ENCODE peak calls at places on chromosomes 1 and 21, in eight cellular contexts. W, P, B, L, Q, I, R and J are unnamed samples.

GRCh38 chr1:119136401-119136800 is 4.1 kb downstream of the WARS2 start:
- DNase-seq in W (no peak), P (no peak), B (no peak), L (no peak), Q (no peak), I (no peak), R (no peak), J (no peak)

GRCh38 chr1:58754683-58755467 is 29.0 kb downstream of the JUN start:
- DNase-seq in W (no peak), P (no peak), B (no peak), L (no peak), Q (no peak), I (peak; percentile 29), R (peak; percentile 65), J (no peak)

GRCh38 chr1:192474080-192474683 is 101.4 kb upstream of the RGS1 start:
- DNase-seq in W (peak; percentile 42), P (peak; percentile 58), B (peak; percentile 19), L (peak; percentile 30), Q (peak; percentile 57), I (no peak), R (peak; percentile 23), J (peak; percentile 84)

GRCh38 chr1:70675737-70676156 is 264.7 kb downstream of the CTH start:
- DNase-seq in W (no peak), P (no peak), B (peak; percentile 35), L (no peak), Q (peak; percentile 58), I (no peak), R (no peak), J (peak; percentile 59)

GRCh38 chr1:81221564-81221963 is 579.2 kb upstream of the ADGRL2 start:
- DNase-seq in W (no peak), P (no peak), B (no peak), L (no peak), Q (no peak), I (no peak), R (no peak), J (no peak)

GRCh38 chr1:32907435-32907834 is 6.2 kb upstream of the TMEM54 start:
- DNase-seq in W (no peak), P (no peak), B (no peak), L (no peak), Q (no peak), I (no peak), R (no peak), J (no peak)

GRCh38 chr21:27570306-27570868 is 603.5 kb upstream of the ADAMTS5 start:
- DNase-seq in W (no peak), P (no peak), B (no peak), L (no peak), Q (no peak), I (no peak), R (no peak), J (no peak)

GRCh38 chr1:165484532-165484931 is 39.6 kb upstream of the RXRG start:
- DNase-seq in W (no peak), P (no peak), B (no peak), L (no peak), Q (no peak), I (no peak), R (no peak), J (no peak)

GRCh38 chr1:159831696-159832225 is 5.1 kb downstream of the SLAMF8 start:
- DNase-seq in W (no peak), P (no peak), B (no peak), L (no peak), Q (peak; percentile 32), I (no peak), R (no peak), J (no peak)

GRCh38 chr1:231866392-231867331 is 240.1 kb downstream of the DISC1 start:
- DNase-seq in W (peak; percentile 57), P (peak; percentile 69), B (peak; percentile 52), L (peak; percentile 38), Q (peak; percentile 62), I (peak; percentile 60), R (peak; percentile 46), J (peak; percentile 86)

GRCh38 chr1:201740086-201740541 is 88.8 kb upstream of the IPO9 start:
- DNase-seq in W (no peak), P (peak; percentile 25), B (peak; percentile 54), L (no peak), Q (no peak), I (no peak), R (no peak), J (no peak)

GRCh38 chr21:35438643-35439404 is 389.7 kb upstream of the RUNX1 start:
- DNase-seq in W (peak; percentile 1), P (peak; percentile 63), B (peak; percentile 17), L (no peak), Q (no peak), I (no peak), R (no peak), J (peak; percentile 48)

GRCh38 chr1:66266350-66266749 is 267.6 kb upstream of the SGIP1 start:
- DNase-seq in W (peak; percentile 18), P (no peak), B (no peak), L (no peak), Q (peak; percentile 18), I (no peak), R (no peak), J (no peak)

GRCh38 chr1:56073614-56074356 is 505.6 kb downstream of the PLPP3 start:
- DNase-seq in W (no peak), P (no peak), B (no peak), L (no peak), Q (peak; percentile 46), I (no peak), R (no peak), J (no peak)

GRCh38 chr21:42688841-42689371 is 35.5 kb downstream of the PDE9A start:
- DNase-seq in W (no peak), P (no peak), B (no peak), L (no peak), Q (no peak), I (no peak), R (no peak), J (no peak)

GRCh38 chr1:231557898-231558710 is 29.6 kb downstream of the TSNAX start:
- DNase-seq in W (no peak), P (no peak), B (peak; percentile 2), L (no peak), Q (no peak), I (no peak), R (no peak), J (no peak)

GRCh38 chr1:58456470-58456869 is 90.1 kb downstream of the OMA1 start:
- DNase-seq in W (no peak), P (no peak), B (no peak), L (no peak), Q (no peak), I (no peak), R (no peak), J (no peak)

GRCh38 chr1:55750020-55750995 is 535.1 kb upstream of the USP24 start:
- DNase-seq in W (peak; percentile 79), P (no peak), B (no peak), L (no peak), Q (no peak), I (no peak), R (no peak), J (no peak)

GRCh38 chr1:183676515-183677189 is 23.5 kb upstream of the APOBEC4 start:
- DNase-seq in W (no peak), P (no peak), B (peak; percentile 46), L (no peak), Q (no peak), I (no peak), R (no peak), J (no peak)